ENCODE peak calls at places on chromosome 19, in ten cellular contexts. One of them, this sample, is unnamed.

GRCh38 chr19:29879655-29879974 is 62.4 kb upstream of the URI1 start:
- DNase-seq in fibroblast of lung: no peak
- DNase-seq in cardiac muscle cell: no peak
- DNase-seq in tibial artery: no peak
- DNase-seq in heart right ventricle: no peak
- DNase-seq in brain microvascular endothelial cell: no peak
- DNase-seq in thyroid gland: no peak
- DNase-seq in left ventricle myocardium inferior: no peak
- DNase-seq in epithelial cell of esophagus: no peak
- DNase-seq in prostate gland: no peak
- DNase-seq in this sample: no peak

GRCh38 chr19:56718231-56718630 is 46.7 kb upstream of the ZNF835 start:
- DNase-seq in fibroblast of lung: no peak
- DNase-seq in cardiac muscle cell: no peak
- DNase-seq in tibial artery: no peak
- DNase-seq in heart right ventricle: no peak
- DNase-seq in brain microvascular endothelial cell: no peak
- DNase-seq in thyroid gland: no peak
- DNase-seq in left ventricle myocardium inferior: no peak
- DNase-seq in epithelial cell of esophagus: no peak
- DNase-seq in prostate gland: no peak
- DNase-seq in this sample: no peak

GRCh38 chr19:13849991-13850909 is 26.7 kb upstream of the NANOS3 start:
- DNase-seq in fibroblast of lung: peak
- DNase-seq in cardiac muscle cell: peak
- DNase-seq in tibial artery: peak
- DNase-seq in heart right ventricle: peak
- DNase-seq in brain microvascular endothelial cell: peak
- DNase-seq in thyroid gland: peak
- DNase-seq in left ventricle myocardium inferior: peak
- DNase-seq in epithelial cell of esophagus: peak
- DNase-seq in prostate gland: peak
- DNase-seq in this sample: no peak

GRCh38 chr19:55472463-55472862 is 4.0 kb upstream of the ZNF628 start:
- DNase-seq in fibroblast of lung: peak
- DNase-seq in cardiac muscle cell: peak
- DNase-seq in tibial artery: no peak
- DNase-seq in heart right ventricle: no peak
- DNase-seq in brain microvascular endothelial cell: peak
- DNase-seq in thyroid gland: no peak
- DNase-seq in left ventricle myocardium inferior: no peak
- DNase-seq in epithelial cell of esophagus: peak
- DNase-seq in prostate gland: no peak
- DNase-seq in this sample: no peak

GRCh38 chr19:2254052-2254872 is 2.0 kb downstream of the JSRP1 start:
- DNase-seq in fibroblast of lung: peak
- DNase-seq in cardiac muscle cell: peak
- DNase-seq in tibial artery: no peak
- DNase-seq in heart right ventricle: no peak
- DNase-seq in brain microvascular endothelial cell: no peak
- DNase-seq in thyroid gland: no peak
- DNase-seq in left ventricle myocardium inferior: no peak
- DNase-seq in epithelial cell of esophagus: peak
- DNase-seq in prostate gland: no peak
- DNase-seq in this sample: no peak

GRCh38 chr19:9144920-9145319 is 4.7 kb downstream of the ZNF317 start:
- DNase-seq in fibroblast of lung: no peak
- DNase-seq in cardiac muscle cell: peak
- DNase-seq in tibial artery: no peak
- DNase-seq in heart right ventricle: no peak
- DNase-seq in brain microvascular endothelial cell: no peak
- DNase-seq in thyroid gland: no peak
- DNase-seq in left ventricle myocardium inferior: no peak
- DNase-seq in epithelial cell of esophagus: no peak
- DNase-seq in prostate gland: no peak
- DNase-seq in this sample: no peak

GRCh38 chr19:37413243-37414084 is 42.6 kb downstream of the ZNF527 start:
- DNase-seq in fibroblast of lung: peak
- DNase-seq in cardiac muscle cell: peak
- DNase-seq in tibial artery: no peak
- DNase-seq in heart right ventricle: no peak
- DNase-seq in brain microvascular endothelial cell: no peak
- DNase-seq in thyroid gland: no peak
- DNase-seq in left ventricle myocardium inferior: no peak
- DNase-seq in epithelial cell of esophagus: no peak
- DNase-seq in prostate gland: no peak
- DNase-seq in this sample: no peak

GRCh38 chr19:21688464-21688863 is 78.9 kb downstream of the ZNF100 start:
- DNase-seq in fibroblast of lung: no peak
- DNase-seq in cardiac muscle cell: no peak
- DNase-seq in tibial artery: no peak
- DNase-seq in heart right ventricle: no peak
- DNase-seq in brain microvascular endothelial cell: no peak
- DNase-seq in thyroid gland: no peak
- DNase-seq in left ventricle myocardium inferior: no peak
- DNase-seq in epithelial cell of esophagus: no peak
- DNase-seq in prostate gland: no peak
- DNase-seq in this sample: no peak

GRCh38 chr19:15615526-15615925 is 508 bp downstream of the CYP4F8 start:
- DNase-seq in fibroblast of lung: no peak
- DNase-seq in cardiac muscle cell: no peak
- DNase-seq in tibial artery: no peak
- DNase-seq in heart right ventricle: no peak
- DNase-seq in brain microvascular endothelial cell: no peak
- DNase-seq in thyroid gland: no peak
- DNase-seq in left ventricle myocardium inferior: no peak
- DNase-seq in epithelial cell of esophagus: no peak
- DNase-seq in prostate gland: no peak
- DNase-seq in this sample: no peak

GRCh38 chr19:33385956-33386355 is 12.4 kb downstream of the CEBPG start:
- DNase-seq in fibroblast of lung: no peak
- DNase-seq in cardiac muscle cell: no peak
- DNase-seq in tibial artery: no peak
- DNase-seq in heart right ventricle: peak
- DNase-seq in brain microvascular endothelial cell: no peak
- DNase-seq in thyroid gland: peak
- DNase-seq in left ventricle myocardium inferior: peak
- DNase-seq in epithelial cell of esophagus: no peak
- DNase-seq in prostate gland: no peak
- DNase-seq in this sample: no peak

GRCh38 chr19:19113040-19113541 is 25.2 kb downstream of the TMEM161A start:
- DNase-seq in fibroblast of lung: peak
- DNase-seq in cardiac muscle cell: peak
- DNase-seq in tibial artery: no peak
- DNase-seq in heart right ventricle: no peak
- DNase-seq in brain microvascular endothelial cell: peak
- DNase-seq in thyroid gland: no peak
- DNase-seq in left ventricle myocardium inferior: no peak
- DNase-seq in epithelial cell of esophagus: peak
- DNase-seq in prostate gland: no peak
- DNase-seq in this sample: no peak

GRCh38 chr19:33332248-33332647 is 29.9 kb upstream of the CEBPA start:
- DNase-seq in fibroblast of lung: no peak
- DNase-seq in cardiac muscle cell: no peak
- DNase-seq in tibial artery: peak
- DNase-seq in heart right ventricle: no peak
- DNase-seq in brain microvascular endothelial cell: no peak
- DNase-seq in thyroid gland: no peak
- DNase-seq in left ventricle myocardium inferior: no peak
- DNase-seq in epithelial cell of esophagus: no peak
- DNase-seq in prostate gland: no peak
- DNase-seq in this sample: no peak

GRCh38 chr19:19447536-19448237 is 42.2 kb downstream of the GATAD2A start:
- DNase-seq in fibroblast of lung: no peak
- DNase-seq in cardiac muscle cell: no peak
- DNase-seq in tibial artery: no peak
- DNase-seq in heart right ventricle: no peak
- DNase-seq in brain microvascular endothelial cell: no peak
- DNase-seq in thyroid gland: no peak
- DNase-seq in left ventricle myocardium inferior: no peak
- DNase-seq in epithelial cell of esophagus: no peak
- DNase-seq in prostate gland: no peak
- DNase-seq in this sample: no peak

GRCh38 chr19:30518965-30519606 is 146.9 kb downstream of the ZNF536 start:
- DNase-seq in fibroblast of lung: no peak
- DNase-seq in cardiac muscle cell: no peak
- DNase-seq in tibial artery: no peak
- DNase-seq in heart right ventricle: no peak
- DNase-seq in brain microvascular endothelial cell: no peak
- DNase-seq in thyroid gland: no peak
- DNase-seq in left ventricle myocardium inferior: no peak
- DNase-seq in epithelial cell of esophagus: no peak
- DNase-seq in prostate gland: no peak
- DNase-seq in this sample: no peak

GRCh38 chr19:51439021-51439465 is 19.2 kb downstream of the SIGLEC8 start:
- DNase-seq in fibroblast of lung: no peak
- DNase-seq in cardiac muscle cell: peak
- DNase-seq in tibial artery: no peak
- DNase-seq in heart right ventricle: no peak
- DNase-seq in brain microvascular endothelial cell: no peak
- DNase-seq in thyroid gland: no peak
- DNase-seq in left ventricle myocardium inferior: no peak
- DNase-seq in epithelial cell of esophagus: peak
- DNase-seq in prostate gland: no peak
- DNase-seq in this sample: no peak
- TF ChIP-seq CTCF in fibroblast of lung: peak
- TF ChIP-seq CTCF in cardiac muscle cell: peak
- TF ChIP-seq CTCF in tibial artery: no peak
- TF ChIP-seq CTCF in heart right ventricle: peak
- TF ChIP-seq CTCF in brain microvascular endothelial cell: no peak
- TF ChIP-seq CTCF in thyroid gland: peak
- TF ChIP-seq CTCF in left ventricle myocardium inferior: peak
- TF ChIP-seq CTCF in epithelial cell of esophagus: peak
- TF ChIP-seq CTCF in prostate gland: peak
- TF ChIP-seq CTCF in this sample: peak

GRCh38 chr19:3403489-3404323 is 37.3 kb downstream of the NFIC start:
- DNase-seq in fibroblast of lung: peak
- DNase-seq in cardiac muscle cell: peak
- DNase-seq in tibial artery: peak
- DNase-seq in heart right ventricle: peak
- DNase-seq in brain microvascular endothelial cell: peak
- DNase-seq in thyroid gland: peak
- DNase-seq in left ventricle myocardium inferior: peak
- DNase-seq in epithelial cell of esophagus: peak
- DNase-seq in prostate gland: peak
- DNase-seq in this sample: no peak

GRCh38 chr19:3406571-3407111 is 40.3 kb downstream of the NFIC start:
- DNase-seq in fibroblast of lung: no peak
- DNase-seq in cardiac muscle cell: no peak
- DNase-seq in tibial artery: no peak
- DNase-seq in heart right ventricle: no peak
- DNase-seq in brain microvascular endothelial cell: no peak
- DNase-seq in thyroid gland: no peak
- DNase-seq in left ventricle myocardium inferior: no peak
- DNase-seq in epithelial cell of esophagus: no peak
- DNase-seq in prostate gland: no peak
- DNase-seq in this sample: no peak

GRCh38 chr19:3404324-3405260 is 38.2 kb downstream of the NFIC start:
- DNase-seq in fibroblast of lung: peak
- DNase-seq in cardiac muscle cell: peak
- DNase-seq in tibial artery: peak
- DNase-seq in heart right ventricle: peak
- DNase-seq in brain microvascular endothelial cell: peak
- DNase-seq in thyroid gland: peak
- DNase-seq in left ventricle myocardium inferior: peak
- DNase-seq in epithelial cell of esophagus: peak
- DNase-seq in prostate gland: peak
- DNase-seq in this sample: no peak

GRCh38 chr19:3402631-3403443 is 36.5 kb downstream of the NFIC start:
- DNase-seq in fibroblast of lung: no peak
- DNase-seq in cardiac muscle cell: no peak
- DNase-seq in tibial artery: no peak
- DNase-seq in heart right ventricle: no peak
- DNase-seq in brain microvascular endothelial cell: no peak
- DNase-seq in thyroid gland: no peak
- DNase-seq in left ventricle myocardium inferior: no peak
- DNase-seq in epithelial cell of esophagus: no peak
- DNase-seq in prostate gland: no peak
- DNase-seq in this sample: no peak

DNA sequence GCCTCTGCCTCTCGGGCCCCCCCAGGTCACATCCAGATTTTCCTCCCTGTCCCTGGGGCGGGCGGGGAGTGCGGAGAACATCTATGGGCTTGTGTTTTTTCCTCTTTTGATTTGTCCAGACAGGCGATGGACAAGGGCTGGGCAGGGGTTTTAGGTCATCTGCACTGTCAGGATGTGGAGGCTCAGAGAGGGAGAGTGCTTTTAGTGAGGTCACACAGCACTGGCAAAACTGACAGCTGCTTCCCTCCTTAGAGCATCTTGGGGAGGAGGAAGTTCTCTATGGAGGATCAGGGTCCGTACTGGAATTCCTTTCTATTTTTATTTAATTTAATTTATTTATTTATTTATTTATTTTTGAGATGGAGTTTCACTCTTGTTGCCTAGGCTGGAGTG is 38.9 kb downstream of the NFIC start:
- DNase-seq in fibroblast of lung: no peak
- DNase-seq in cardiac muscle cell: no peak
- DNase-seq in tibial artery: no peak
- DNase-seq in heart right ventricle: no peak
- DNase-seq in brain microvascular endothelial cell: no peak
- DNase-seq in thyroid gland: no peak
- DNase-seq in left ventricle myocardium inferior: no peak
- DNase-seq in epithelial cell of esophagus: no peak
- DNase-seq in prostate gland: no peak
- DNase-seq in this sample: no peak
- H3K4me3 ChIP-seq in fibroblast of lung: no peak
- H3K4me3 ChIP-seq in cardiac muscle cell: no peak
- H3K4me3 ChIP-seq in tibial artery: peak
- H3K4me3 ChIP-seq in heart right ventricle: peak
- H3K4me3 ChIP-seq in brain microvascular endothelial cell: no peak
- H3K4me3 ChIP-seq in thyroid gland: no peak
- H3K4me3 ChIP-seq in left ventricle myocardium inferior: peak
- H3K4me3 ChIP-seq in epithelial cell of esophagus: no peak
- H3K4me3 ChIP-seq in prostate gland: peak
- H3K4me3 ChIP-seq in this sample: no peak

GRCh38 chr19:49422407-49423277 is 599 bp downstream of the PTH2 start:
- DNase-seq in fibroblast of lung: peak
- DNase-seq in cardiac muscle cell: peak
- DNase-seq in tibial artery: no peak
- DNase-seq in heart right ventricle: peak
- DNase-seq in brain microvascular endothelial cell: no peak
- DNase-seq in thyroid gland: no peak
- DNase-seq in left ventricle myocardium inferior: peak
- DNase-seq in epithelial cell of esophagus: peak
- DNase-seq in prostate gland: no peak
- DNase-seq in this sample: no peak
- TF ChIP-seq CTCF in fibroblast of lung: no peak
- TF ChIP-seq CTCF in cardiac muscle cell: peak
- TF ChIP-seq CTCF in tibial artery: peak
- TF ChIP-seq CTCF in heart right ventricle: no peak
- TF ChIP-seq CTCF in brain microvascular endothelial cell: peak
- TF ChIP-seq CTCF in thyroid gland: peak
- TF ChIP-seq CTCF in left ventricle myocardium inferior: peak
- TF ChIP-seq CTCF in epithelial cell of esophagus: no peak
- TF ChIP-seq CTCF in prostate gland: no peak
- TF ChIP-seq CTCF in this sample: peak

DNA sequence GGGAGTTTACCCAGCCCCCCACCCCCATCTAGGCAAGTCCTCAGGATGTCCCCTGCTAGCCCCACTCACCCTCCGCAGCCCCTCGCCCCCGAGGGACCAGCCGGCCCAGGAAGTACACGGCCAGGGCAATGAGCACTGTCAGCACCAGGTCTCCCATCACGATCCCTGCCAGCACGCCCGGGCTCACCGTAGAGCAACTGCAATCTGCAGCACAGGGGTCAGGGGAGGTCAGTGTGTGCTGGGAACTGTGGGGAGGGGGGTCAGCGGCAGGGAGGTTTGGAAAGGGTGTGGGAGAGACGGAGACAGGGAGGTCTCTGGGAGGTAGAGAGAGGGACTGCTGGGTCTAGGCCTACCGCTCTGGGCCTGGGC is 734 bp downstream of the TYROBP start:
- DNase-seq in fibroblast of lung: no peak
- DNase-seq in cardiac muscle cell: no peak
- DNase-seq in tibial artery: no peak
- DNase-seq in heart right ventricle: no peak
- DNase-seq in brain microvascular endothelial cell: no peak
- DNase-seq in thyroid gland: no peak
- DNase-seq in left ventricle myocardium inferior: no peak
- DNase-seq in epithelial cell of esophagus: no peak
- DNase-seq in prostate gland: no peak
- DNase-seq in this sample: no peak
- H3K4me3 ChIP-seq in fibroblast of lung: no peak
- H3K4me3 ChIP-seq in cardiac muscle cell: no peak
- H3K4me3 ChIP-seq in tibial artery: peak
- H3K4me3 ChIP-seq in heart right ventricle: no peak
- H3K4me3 ChIP-seq in brain microvascular endothelial cell: no peak
- H3K4me3 ChIP-seq in thyroid gland: no peak
- H3K4me3 ChIP-seq in left ventricle myocardium inferior: peak
- H3K4me3 ChIP-seq in epithelial cell of esophagus: no peak
- H3K4me3 ChIP-seq in prostate gland: no peak
- H3K4me3 ChIP-seq in this sample: no peak

This sample was measured in LNCaP clone FGC.